ENCODE peak calls at places on chromosomes 6 and 20, in nine cellular contexts. H, R, W, C, Z, L, O, J and D are unnamed samples.

GRCh38 chr6:31453259-31453658 is 44.7 kb upstream of the MICB start:
- DNase-seq in H (no peak), R (no peak), W (no peak), C (no peak), Z (no peak), L (no peak), O (no peak), J (no peak), D (no peak)

GRCh38 chr6:125066964-125067363 is 86.6 kb upstream of the TPD52L1 start:
- DNase-seq in H (no peak), R (peak), W (no peak), C (no peak), Z (no peak), L (no peak), O (no peak), J (no peak), D (no peak)

GRCh38 chr6:110537208-110538123 is 61.1 kb upstream of the SLC22A16 start:
- DNase-seq in H (no peak), R (peak), W (no peak), C (no peak), Z (no peak), L (no peak), O (no peak), J (peak), D (no peak)

GRCh38 chr20:12166053-12166717 is 248.5 kb downstream of the BTBD3 start:
- DNase-seq in H (peak), R (peak), W (no peak), C (no peak), Z (no peak), L (peak), O (no peak), J (peak), D (no peak)

GRCh38 chr20:50242863-50243609 is 52.4 kb downstream of the CEBPB start:
- DNase-seq in H (peak), R (peak), W (no peak), C (no peak), Z (no peak), L (no peak), O (no peak), J (peak), D (no peak)

GRCh38 chr6:156980515-156980914 is 203.3 kb downstream of the ARID1B start:
- DNase-seq in H (no peak), R (no peak), W (peak), C (no peak), Z (peak), L (no peak), O (no peak), J (no peak), D (no peak)

GRCh38 chr6:135867332-135867731 is 15.8 kb downstream of the PDE7B start:
- DNase-seq in H (no peak), R (no peak), W (no peak), C (no peak), Z (no peak), L (no peak), O (no peak), J (no peak), D (no peak)

GRCh38 chr6:150683320-150683719 is 83.6 kb downstream of the PLEKHG1 start:
- DNase-seq in H (no peak), R (no peak), W (no peak), C (no peak), Z (no peak), L (no peak), O (no peak), J (no peak), D (no peak)

GRCh38 chr20:5871720-5872410 is 78.5 kb downstream of the TRMT6 start:
- DNase-seq in H (no peak), R (no peak), W (no peak), C (no peak), Z (no peak), L (no peak), O (no peak), J (no peak), D (no peak)

GRCh38 chr20:38272961-38273360 is 12.4 kb upstream of the KIAA1755 start:
- DNase-seq in H (no peak), R (peak), W (no peak), C (no peak), Z (no peak), L (peak), O (no peak), J (no peak), D (no peak)

GRCh38 chr20:3168079-3168828 is 5.1 kb downstream of the LZTS3 start:
- DNase-seq in H (peak), R (no peak), W (no peak), C (no peak), Z (peak), L (peak), O (no peak), J (no peak), D (no peak)

GRCh38 chr20:58145506-58146080 is 82.9 kb downstream of the ANKRD60 start:
- DNase-seq in H (no peak), R (no peak), W (no peak), C (no peak), Z (no peak), L (peak), O (no peak), J (no peak), D (no peak)

GRCh38 chr6:118307581-118307980 is 240.5 kb upstream of the PLN start:
- DNase-seq in H (no peak), R (no peak), W (no peak), C (no peak), Z (no peak), L (no peak), O (no peak), J (no peak), D (no peak)

GRCh38 chr6:145815351-145815772 is 767 bp upstream of the FBXO30 start:
- DNase-seq in H (no peak), R (peak), W (peak), C (no peak), Z (peak), L (peak), O (no peak), J (peak), D (no peak)

GRCh38 chr6:44494011-44494501 is 106.5 kb downstream of the CDC5L start:
- DNase-seq in H (no peak), R (peak), W (peak), C (no peak), Z (no peak), L (no peak), O (no peak), J (no peak), D (no peak)

GRCh38 chr20:845967-846893 is 12.7 kb downstream of the FAM110A start:
- DNase-seq in H (no peak), R (no peak), W (no peak), C (no peak), Z (no peak), L (no peak), O (no peak), J (no peak), D (no peak)

GRCh38 chr6:44029489-44030185 is 97.6 kb downstream of the MRPL14 start:
- DNase-seq in H (no peak), R (no peak), W (no peak), C (no peak), Z (no peak), L (peak), O (no peak), J (no peak), D (no peak)

GRCh38 chr6:3162565-3163247 is 5.4 kb upstream of the TUBB2A start:
- DNase-seq in H (peak), R (peak), W (peak), C (no peak), Z (peak), L (peak), O (peak), J (no peak), D (peak)

GRCh38 chr6:93182933-93183479 is 236.4 kb downstream of the EPHA7 start:
- DNase-seq in H (no peak), R (no peak), W (no peak), C (no peak), Z (no peak), L (no peak), O (no peak), J (no peak), D (no peak)

GRCh38 chr6:27865952-27866369 is 46.2 kb downstream of the OR2B2 start:
- DNase-seq in H (peak), R (no peak), W (no peak), C (no peak), Z (no peak), L (no peak), O (peak), J (no peak), D (peak)

GRCh38 chr6:111076024-111076680 is 11.2 kb upstream of the SLC16A10 start:
- DNase-seq in H (no peak), R (no peak), W (no peak), C (no peak), Z (no peak), L (no peak), O (no peak), J (no peak), D (no peak)